ENCODE peak calls at places on chromosome 11, in ten cellular contexts. R is ACHN; L is RWPE1; A is IMR-90; K is MCF 10A; M is HFFc6; W is naive thymus-derived CD8-positive, alpha-beta T cell; C is T-cell; P is naive B cell; O is mesothelial cell of epicardium. J is an unnamed sample.
A peak's percentile ranks its signal among the peaks of the same experiment; 100 is the strongest.

GRCh38 chr11:78061921-78062311 is 1.7 kb upstream of the THRSP start:
- DNase-seq in R (no peak), L (no peak), A (no peak), K (peak; percentile 30), M (no peak), W (no peak), C (no peak), P (no peak), O (peak; percentile 50), J (no peak)

GRCh38 chr11:102401905-102402304 is 50.7 kb downstream of the TMEM123 start:
- DNase-seq in R (no peak), L (no peak), A (no peak), K (no peak), M (no peak), W (no peak), C (no peak), P (no peak), O (no peak), J (no peak)

GRCh38 chr11:25910090-25910489 is 421.8 kb upstream of the ANO3 start:
- DNase-seq in R (no peak), L (peak; percentile 5), A (no peak), K (peak; percentile 1), M (no peak), W (no peak), C (no peak), P (no peak), O (no peak), J (no peak)

GRCh38 chr11:121687961-121688566 is 235.3 kb upstream of the SORL1-AS1 start:
- DNase-seq in R (no peak), L (no peak), A (peak; percentile 70), K (no peak), M (no peak), W (no peak), C (no peak), P (no peak), O (no peak), J (no peak)

GRCh38 chr11:107999759-108000455 is 8.8 kb upstream of the CUL5 start:
- DNase-seq in R (peak; percentile 63), L (peak; percentile 63), A (peak; percentile 28), K (peak; percentile 61), M (peak; percentile 33), W (peak; percentile 4), C (no peak), P (no peak), O (no peak), J (no peak)

GRCh38 chr11:74005721-74006517 is 3.0 kb downstream of the UCP3 start:
- DNase-seq in R (no peak), L (no peak), A (no peak), K (no peak), M (no peak), W (no peak), C (no peak), P (no peak), O (no peak), J (no peak)

GRCh38 chr11:4203603-4204360 is 109.2 kb downstream of the RRM1 start:
- DNase-seq in R (no peak), L (no peak), A (no peak), K (no peak), M (no peak), W (no peak), C (no peak), P (no peak), O (no peak), J (no peak)

GRCh38 chr11:20592741-20593140 is 6.7 kb upstream of the SLC6A5 start:
- DNase-seq in R (peak; percentile 18), L (no peak), A (no peak), K (no peak), M (no peak), W (no peak), C (no peak), P (no peak), O (no peak), J (no peak)

J was measured in T follicular helper cell.